ENCODE peak calls at places on chromosomes 3 and 15, in four cellular contexts. One of them, this sample, is unnamed.

GRCh38 chr15:90845201-90845949 is 23.0 kb upstream of the FURIN start:
- DNase-seq in AG04449: peak
- DNase-seq in HFF-Myc: peak
- DNase-seq in cardiac muscle cell: no peak
- DNase-seq in this sample: peak

GRCh38 chr15:67843571-67844387 is 3.9 kb upstream of the RNU6-1 start:
- DNase-seq in cardiac muscle cell: peak
- DNase-seq in HFF-Myc: no peak
- DNase-seq in AG04449: no peak
- DNase-seq in this sample: no peak

GRCh38 chr15:63456253-63456652 is 48.1 kb upstream of the USP3 start:
- DNase-seq in cardiac muscle cell: no peak
- DNase-seq in AG04449: no peak
- DNase-seq in HFF-Myc: no peak
- DNase-seq in this sample: no peak

GRCh38 chr15:58478579-58478978 is 46.8 kb downstream of the LIPC start:
- DNase-seq in AG04449: no peak
- DNase-seq in cardiac muscle cell: no peak
- DNase-seq in HFF-Myc: no peak
- DNase-seq in this sample: no peak

GRCh38 chr15:31398677-31399260 is 72.1 kb downstream of the KLF13 start:
- DNase-seq in AG04449: no peak
- DNase-seq in HFF-Myc: no peak
- DNase-seq in cardiac muscle cell: no peak
- DNase-seq in this sample: no peak

GRCh38 chr15:38536201-38536676 is 28.4 kb downstream of the RASGRP1 start:
- DNase-seq in HFF-Myc: no peak
- DNase-seq in cardiac muscle cell: no peak
- DNase-seq in AG04449: peak
- DNase-seq in this sample: no peak

GRCh38 chr3:151328298-151329036 is 882 bp downstream of the P2RY13 start:
- DNase-seq in AG04449: no peak
- DNase-seq in cardiac muscle cell: no peak
- DNase-seq in HFF-Myc: no peak
- DNase-seq in this sample: no peak

GRCh38 chr3:155131104-155131503 is 51.0 kb downstream of the MME start:
- DNase-seq in cardiac muscle cell: peak
- DNase-seq in AG04449: peak
- DNase-seq in HFF-Myc: no peak
- DNase-seq in this sample: no peak

GRCh38 chr3:64067510-64068346 is 44.4 kb upstream of the PSMD6 start:
- DNase-seq in AG04449: no peak
- DNase-seq in cardiac muscle cell: no peak
- DNase-seq in HFF-Myc: no peak
- DNase-seq in this sample: no peak

GRCh38 chr15:70701891-70702568 is 61.3 kb downstream of the UACA start:
- DNase-seq in cardiac muscle cell: peak
- DNase-seq in HFF-Myc: no peak
- DNase-seq in AG04449: no peak
- DNase-seq in this sample: no peak

GRCh38 chr3:46102059-46102779 is 74.9 kb upstream of the XCR1 start:
- DNase-seq in AG04449: no peak
- DNase-seq in HFF-Myc: no peak
- DNase-seq in cardiac muscle cell: no peak
- DNase-seq in this sample: peak

GRCh38 chr15:99213187-99213811 is 36.1 kb downstream of the TTC23 start:
- DNase-seq in HFF-Myc: peak
- DNase-seq in cardiac muscle cell: peak
- DNase-seq in AG04449: peak
- DNase-seq in this sample: peak

GRCh38 chr3:127038923-127039581 is 56.1 kb downstream of the PLXNA1 start:
- DNase-seq in HFF-Myc: no peak
- DNase-seq in cardiac muscle cell: no peak
- DNase-seq in AG04449: no peak
- DNase-seq in this sample: no peak

GRCh38 chr15:57640935-57641682 is 49.4 kb downstream of the MYZAP start:
- DNase-seq in AG04449: no peak
- DNase-seq in cardiac muscle cell: peak
- DNase-seq in HFF-Myc: peak
- DNase-seq in this sample: peak

GRCh38 chr3:144185291-144185690 is 213.7 kb downstream of the DIPK2A start:
- DNase-seq in HFF-Myc: no peak
- DNase-seq in AG04449: no peak
- DNase-seq in cardiac muscle cell: no peak
- DNase-seq in this sample: no peak

GRCh38 chr15:23869391-23869790 is 182.3 kb upstream of the NDN start:
- DNase-seq in AG04449: no peak
- DNase-seq in cardiac muscle cell: peak
- DNase-seq in HFF-Myc: no peak
- DNase-seq in this sample: no peak

GRCh38 chr3:170760174-170760526 is 109.8 kb downstream of the RPL22L1 start:
- DNase-seq in AG04449: no peak
- DNase-seq in cardiac muscle cell: no peak
- DNase-seq in HFF-Myc: no peak
- DNase-seq in this sample: no peak

This sample was measured in RPMI8226.